ENCODE peak calls at places on chromosomes 1 and 21, in four cellular contexts. B is uterus, O is HCT116, W is sigmoid colon. P is an unnamed sample.
A peak's percentile ranks its signal among the peaks of the same experiment; 100 is the strongest.

GRCh38 chr1:244865028-244865371 is 657 bp upstream of the HNRNPU start:
- DNase-seq in B (peak; percentile 20), O (no peak), W (peak; percentile 71), P (no peak)

GRCh38 chr21:36747815-36748381 is 49.0 kb downstream of the SIM2 start:
- DNase-seq in B (no peak), O (no peak), W (no peak), P (peak; percentile 84)

GRCh38 chr1:76035053-76035452 is 39.5 kb upstream of the ST6GALNAC3 start:
- DNase-seq in B (no peak), O (no peak), W (no peak), P (no peak)

GRCh38 chr1:198056255-198056654 is 100.5 kb upstream of the NEK7 start:
- DNase-seq in B (no peak), O (no peak), W (no peak), P (peak; percentile 3)

GRCh38 chr1:211738709-211739301 is 63.4 kb upstream of the NEK2 start:
- DNase-seq in B (no peak), O (no peak), W (no peak), P (no peak)

GRCh38 chr1:226785805-226786204 is 46.7 kb upstream of the ITPKB start:
- DNase-seq in B (no peak), O (no peak), W (no peak), P (no peak)

GRCh38 chr21:41634211-41634694 is 126.3 kb upstream of the TMPRSS2 start:
- DNase-seq in B (no peak), O (no peak), W (no peak), P (no peak)

GRCh38 chr1:189606795-189607476 is 870.7 kb downstream of the BRINP3 start:
- DNase-seq in B (no peak), O (no peak), W (no peak), P (no peak)

GRCh38 chr1:58901008-58901407 is 117.2 kb upstream of the JUN start:
- DNase-seq in B (no peak), O (no peak), W (no peak), P (no peak)

GRCh38 chr1:231324660-231325059 is 13.0 kb downstream of the EXOC8 start:
- DNase-seq in B (no peak), O (no peak), W (no peak), P (no peak)

GRCh38 chr21:32771134-32771523 is 426 bp downstream of the PAXBP1 start:
- DNase-seq in B (peak; percentile 51), O (no peak), W (peak; percentile 84), P (peak; percentile 64)

GRCh38 chr1:89689234-89689633 is 56.3 kb downstream of the LRRC8C start:
- DNase-seq in B (no peak), O (no peak), W (no peak), P (no peak)

GRCh38 chr1:167669209-167670139 is 39.4 kb downstream of the RCSD1 start:
- DNase-seq in B (no peak), O (no peak), W (no peak), P (no peak)

GRCh38 chr1:65924471-65924870 is 131.8 kb downstream of the PDE4B start:
- DNase-seq in B (no peak), O (no peak), W (no peak), P (peak; percentile 10)

GRCh38 chr1:37481289-37482003 is 7.1 kb downstream of the ZC3H12A start:
- DNase-seq in B (no peak), O (no peak), W (no peak), P (no peak)

GRCh38 chr1:85330711-85331290 is 54.4 kb upstream of the BCL10 start:
- DNase-seq in B (no peak), O (no peak), W (no peak), P (no peak)

GRCh38 chr1:226217273-226217672 is 6.2 kb upstream of the MIXL1 start:
- DNase-seq in B (no peak), O (no peak), W (no peak), P (no peak)

GRCh38 chr1:89102055-89102454 is 23.9 kb downstream of the GBP2 start:
- DNase-seq in B (no peak), O (no peak), W (no peak), P (no peak)

GRCh38 chr1:24086466-24086865 is 25.5 kb downstream of the MYOM3 start:
- DNase-seq in B (no peak), O (no peak), W (no peak), P (no peak)

GRCh38 chr1:151199860-151200581 is 1.7 kb downstream of the PIP5K1A start:
- DNase-seq in B (no peak), O (no peak), W (peak; percentile 82), P (peak; percentile 66)

GRCh38 chr1:15543589-15544568 is 17.2 kb downstream of the DNAJC16 start:
- DNase-seq in B (no peak), O (no peak), W (no peak), P (no peak)

GRCh38 chr1:80441664-80442063 is 1359.1 kb upstream of the ADGRL2 start:
- DNase-seq in B (no peak), O (no peak), W (no peak), P (no peak)

GRCh38 chr1:110615548-110616130 is 9.5 kb upstream of the KCNA2 start:
- DNase-seq in B (peak; percentile 29), O (peak; percentile 66), W (peak; percentile 67), P (peak; percentile 64)

GRCh38 chr1:93585059-93585966 is 96.3 kb downstream of the BCAR3 start:
- DNase-seq in B (no peak), O (no peak), W (peak; percentile 73), P (no peak)

DNA sequence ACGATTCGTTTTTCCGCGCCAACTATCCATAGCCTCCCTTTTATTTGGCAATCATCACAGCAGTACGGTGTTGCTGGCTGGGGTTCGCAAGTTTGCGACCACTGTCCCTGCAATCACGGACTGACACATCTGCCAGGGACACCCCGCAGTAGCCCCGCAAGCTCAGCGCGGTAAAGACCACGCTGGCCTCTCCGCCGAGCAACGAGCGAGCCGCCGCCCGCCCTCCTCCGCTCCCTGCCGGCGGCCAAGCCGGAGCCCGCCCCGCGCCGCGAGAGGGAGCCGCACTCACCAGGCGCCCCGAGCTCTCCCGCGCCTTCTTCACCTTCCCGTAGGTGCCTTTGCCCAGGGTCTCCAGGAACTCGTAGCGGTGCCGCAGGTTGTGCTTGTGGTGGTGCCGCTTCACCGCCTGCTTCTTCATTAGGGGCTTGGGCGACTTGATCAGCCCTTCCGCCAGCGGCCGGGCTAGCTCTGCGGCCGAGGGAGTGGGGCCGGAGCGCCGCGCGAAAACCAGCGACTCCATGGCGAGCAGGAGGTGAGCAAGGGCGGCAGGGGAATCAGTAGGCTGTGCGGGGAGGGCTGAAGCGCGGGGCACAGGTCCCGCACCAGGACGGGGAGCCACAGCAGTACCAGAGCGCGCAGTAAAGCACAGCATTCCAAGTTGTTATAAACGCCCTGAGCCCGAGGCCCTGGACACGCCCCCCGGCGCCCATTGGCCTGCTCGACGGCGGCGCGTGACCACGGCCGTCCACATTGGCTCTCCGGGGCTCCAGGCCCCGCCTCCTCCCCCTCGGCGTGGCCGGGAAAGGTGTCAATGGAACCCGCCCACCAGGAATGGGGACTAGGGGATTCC is at the start of gene NUAK2:
- DNase-seq in B (peak; percentile 85), O (peak; percentile 80), W (peak; percentile 93), P (peak; percentile 88)
- TF ChIP-seq POLR2A in B (peak; percentile 75), O (peak; percentile 68), W (no peak), P (peak; percentile 95)

GRCh38 chr1:11648039-11648438 is 6.2 kb downstream of the FBXO2 start:
- DNase-seq in B (no peak), O (no peak), W (no peak), P (no peak)

GRCh38 chr1:11649624-11650330 is 4.5 kb downstream of the FBXO2 start:
- DNase-seq in B (no peak), O (no peak), W (no peak), P (no peak)

GRCh38 chr1:11648732-11649158 is 5.5 kb downstream of the FBXO2 start:
- DNase-seq in B (no peak), O (no peak), W (no peak), P (no peak)

GRCh38 chr1:11650331-11650991 is 3.8 kb downstream of the FBXO2 start:
- DNase-seq in B (peak; percentile 56), O (peak; percentile 38), W (peak; percentile 87), P (no peak)

DNA sequence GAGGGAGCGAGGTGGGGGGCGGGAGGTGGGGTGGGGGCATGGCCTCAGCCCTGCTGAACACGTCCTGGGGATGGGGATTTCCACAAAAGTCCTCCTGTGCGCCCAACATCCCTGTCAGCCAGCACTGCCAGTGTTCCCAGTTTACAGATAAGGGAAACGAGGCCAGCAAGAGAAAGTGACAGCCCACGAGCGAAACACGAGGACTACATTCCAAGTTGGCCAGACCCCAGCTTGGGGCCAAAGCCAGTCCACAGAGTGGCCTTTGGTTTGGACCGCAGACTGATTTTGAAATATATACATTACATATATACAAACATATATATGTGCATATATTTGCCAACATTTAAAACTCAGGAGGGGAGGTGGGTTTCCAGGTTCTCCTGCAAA is 5.0 kb downstream of the FBXO2 start:
- DNase-seq in B (no peak), O (no peak), W (no peak), P (no peak)
- TF ChIP-seq POLR2A in B (no peak), O (no peak), W (no peak), P (no peak)

GRCh38 chr1:20475002-20475401 is 11.0 kb downstream of the CAMK2N1 start:
- DNase-seq in B (no peak), O (no peak), W (no peak), P (no peak)

GRCh38 chr1:20474333-20474975 is 11.6 kb downstream of the CAMK2N1 start:
- DNase-seq in B (no peak), O (no peak), W (no peak), P (no peak)

GRCh38 chr1:20477355-20478071 is 8.5 kb downstream of the CAMK2N1 start:
- DNase-seq in B (peak; percentile 47), O (no peak), W (peak; percentile 75), P (no peak)

GRCh38 chr1:20478072-20478660 is 7.8 kb downstream of the CAMK2N1 start:
- DNase-seq in B (no peak), O (no peak), W (no peak), P (no peak)

GRCh38 chr1:20476260-20477038 is 9.6 kb downstream of the CAMK2N1 start:
- DNase-seq in B (peak; percentile 32), O (no peak), W (no peak), P (peak; percentile 74)
- TF ChIP-seq POLR2A in B (no peak), O (no peak), W (no peak), P (no peak)

GRCh38 chr1:223620297-223620900 is 45.1 kb downstream of the CAPN8 start:
- DNase-seq in B (no peak), O (no peak), W (no peak), P (no peak)

GRCh38 chr1:223621312-223621734 is 44.2 kb downstream of the CAPN8 start:
- DNase-seq in B (no peak), O (no peak), W (no peak), P (no peak)

GRCh38 chr1:223617671-223618070 is 47.8 kb downstream of the CAPN8 start:
- DNase-seq in B (no peak), O (no peak), W (no peak), P (no peak)

GRCh38 chr1:223618680-223619079 is 46.8 kb downstream of the CAPN8 start:
- DNase-seq in B (no peak), O (no peak), W (no peak), P (no peak)

DNA sequence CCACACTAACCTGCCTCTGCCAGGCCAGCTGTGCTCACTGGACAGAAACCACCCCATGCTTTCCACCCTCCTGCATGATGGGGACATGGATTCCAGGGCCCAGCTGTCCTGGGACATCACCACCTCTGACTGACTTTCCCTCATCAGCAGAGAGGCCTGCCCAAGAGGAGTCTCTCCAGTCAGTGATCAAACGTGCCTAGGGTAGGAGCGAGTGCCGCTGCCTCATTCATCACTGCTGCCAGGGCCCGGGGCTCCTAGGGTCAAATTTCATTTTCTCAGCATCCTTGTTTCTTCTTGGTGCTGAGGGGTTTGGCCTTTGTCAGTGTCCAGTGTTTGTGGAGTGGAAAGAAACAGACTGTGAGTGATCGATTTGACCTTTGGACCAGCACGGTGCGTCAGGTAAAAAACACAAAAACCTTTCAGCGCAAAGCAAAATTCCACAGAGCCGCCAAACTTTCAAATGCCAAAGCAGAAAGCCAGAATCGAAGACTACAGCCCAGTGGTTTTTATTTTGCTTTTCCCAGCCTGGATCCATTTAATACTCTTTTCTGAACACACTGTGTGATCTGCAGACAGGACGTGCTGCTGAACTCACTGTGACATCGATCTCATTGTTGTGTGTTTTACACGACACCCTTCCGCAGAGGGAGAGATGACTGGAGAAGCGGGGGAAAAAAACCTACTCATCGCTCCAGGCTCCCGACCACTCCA is 43.2 kb downstream of the CAPN8 start:
- DNase-seq in B (no peak), O (no peak), W (no peak), P (no peak)
- TF ChIP-seq POLR2A in B (no peak), O (no peak), W (no peak), P (no peak)

P was measured in H54.